ENCODE peak calls at places on chromosomes 4 and X, in four cellular contexts. D is GM23338, Q is dorsolateral prefrontal cortex, O is GM23248. P is an unnamed sample.

GRCh38 chr4:105277702-105278101 is 131.0 kb downstream of the TET2 start:
- DNase-seq in O (no peak), Q (no peak), D (no peak), P (no peak)

GRCh38 chrX:24775891-24776290 is 82.2 kb downstream of the POLA1 start:
- DNase-seq in O (no peak), D (no peak), Q (no peak), P (no peak)

GRCh38 chrX:134626434-134626833 is 31.8 kb downstream of the PLAC1 start:
- DNase-seq in D (no peak), Q (no peak), O (peak; percentile 18), P (no peak)

GRCh38 chrX:25019707-25020390 is 4.1 kb upstream of the ARX start:
- DNase-seq in Q (no peak), D (no peak), O (no peak), P (no peak)

GRCh38 chr4:7282094-7282370 is 89.7 kb downstream of the SORCS2 start:
- DNase-seq in Q (no peak), D (no peak), O (no peak), P (no peak)

GRCh38 chrX:20029728-20030127 is 38.9 kb upstream of the BCLAF3 start:
- DNase-seq in D (no peak), O (no peak), Q (no peak), P (no peak)

GRCh38 chrX:67346667-67347066 is 197.2 kb upstream of the AR start:
- DNase-seq in O (no peak), D (no peak), Q (no peak), P (no peak)

GRCh38 chr4:184383497-184384055 is 90.8 kb downstream of the IRF2 start:
- DNase-seq in Q (no peak), O (peak; percentile 94), D (no peak), P (no peak)

GRCh38 chr4:1192493-1193205 is 20.3 kb upstream of the SPON2 start:
- DNase-seq in Q (peak; percentile 58), D (no peak), O (no peak), P (no peak)

GRCh38 chr4:140048419-140049022 is 105.5 kb downstream of the MAML3 start:
- DNase-seq in D (no peak), Q (no peak), O (no peak), P (no peak)
- H3K4me3 ChIP-seq in D (peak overlapping the region; percentile 42), Q (peak overlapping the region; percentile 51), O (peak overlapping the region; percentile 82), P (no peak overlapping the region)

DNA sequence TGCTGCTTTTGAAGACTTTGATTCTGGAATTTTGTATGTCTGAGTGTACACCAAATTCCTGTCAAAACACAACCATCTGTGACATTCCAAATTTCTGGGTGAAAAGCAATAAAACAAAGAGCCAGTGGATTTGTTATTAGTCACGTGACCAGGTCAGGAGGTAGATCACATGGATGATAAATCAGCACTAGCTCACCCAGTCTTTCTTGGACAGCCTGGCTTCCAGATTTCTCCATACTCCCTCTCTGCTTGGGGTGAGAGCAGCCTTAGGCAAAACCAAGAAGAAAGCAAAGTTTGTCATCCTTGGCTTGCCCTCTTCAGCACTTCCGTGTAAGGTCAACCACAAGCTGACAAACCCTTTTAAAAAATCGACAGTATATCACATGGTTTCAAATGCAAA is 194.2 kb downstream of the CLCN4 start:
- DNase-seq in O (peak; percentile 4), D (no peak), Q (no peak), P (no peak)
- H3K27me3 ChIP-seq in O (no peaks in the 10 kb centered on the region), D (no peaks in the 10 kb centered on the region), Q (peaks cover 20% of the 10 kb centered on the region), P (no peaks in the 10 kb centered on the region)

DNA sequence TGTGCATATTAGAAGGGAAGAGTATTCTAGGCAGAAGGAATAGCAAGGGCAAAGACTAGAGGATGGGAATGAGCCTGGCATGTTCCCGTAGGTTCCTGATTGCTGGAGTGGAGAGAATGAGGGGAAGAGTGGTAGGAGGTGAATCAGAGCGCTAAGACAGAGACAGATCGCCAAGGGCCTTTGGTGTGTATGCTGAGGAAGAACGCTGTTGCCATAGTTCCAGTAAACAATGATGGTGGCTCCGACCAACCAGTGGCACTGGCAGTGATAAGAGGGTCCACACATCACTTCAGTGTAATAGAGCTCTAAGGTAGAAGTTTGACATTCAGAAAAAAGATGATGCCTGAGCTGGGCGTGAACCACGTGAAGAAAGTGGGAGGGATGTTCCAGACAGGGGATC is 966 bp downstream of the TBC1D25 start:
- DNase-seq in D (no peak), O (no peak), Q (no peak), P (no peak)
- H3K4me3 ChIP-seq in D (peak overlapping the region; percentile 61), O (peak overlapping the region; percentile 92), Q (peak overlapping the region; percentile 69), P (no peak overlapping the region)

DNA sequence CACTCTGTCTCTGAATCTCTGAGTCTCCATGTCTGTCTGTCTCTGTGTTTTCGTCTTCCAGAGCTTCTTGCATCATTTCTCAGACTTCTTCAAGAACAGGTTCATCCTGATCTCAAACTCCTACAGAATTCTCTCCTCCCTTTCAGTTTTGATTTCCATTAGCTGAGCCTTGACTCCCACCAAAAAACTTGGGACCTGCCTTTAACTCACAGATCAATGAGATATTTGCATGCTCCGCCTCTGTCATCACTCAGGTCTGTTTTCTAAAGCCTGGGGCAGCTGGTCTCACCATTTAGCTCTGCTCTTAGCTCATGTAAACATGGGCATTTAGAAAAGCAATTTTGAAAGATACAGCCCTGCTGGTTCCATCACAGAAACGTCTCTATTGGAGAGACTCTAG is 8.6 kb downstream of the DAPP1 start:
- DNase-seq in D (no peak), O (no peak), Q (no peak), P (no peak)
- H3K27me3 ChIP-seq in D (no peaks in the 10 kb centered on the region), O (no peaks in the 10 kb centered on the region), Q (no peaks in the 10 kb centered on the region), P (no peaks in the 10 kb centered on the region)

GRCh38 chrX:17633546-17633945 is 103.7 kb upstream of the SCML1 start:
- DNase-seq in Q (no peak), O (no peak), D (no peak), P (no peak)
- H3K4me3 ChIP-seq in Q (no peak overlapping the region), O (peak overlapping the region; percentile 59), D (no peak overlapping the region), P (no peak overlapping the region)

GRCh38 chrX:153692611-153693156 is 5.0 kb downstream of the SLC6A8 start:
- DNase-seq in D (no peak), Q (no peak), O (no peak), P (no peak)
- H3K27me3 ChIP-seq in D (no peaks in the 10 kb centered on the region), Q (peaks cover 9% of the 10 kb centered on the region), O (no peaks in the 10 kb centered on the region), P (no peaks in the 10 kb centered on the region)

DNA sequence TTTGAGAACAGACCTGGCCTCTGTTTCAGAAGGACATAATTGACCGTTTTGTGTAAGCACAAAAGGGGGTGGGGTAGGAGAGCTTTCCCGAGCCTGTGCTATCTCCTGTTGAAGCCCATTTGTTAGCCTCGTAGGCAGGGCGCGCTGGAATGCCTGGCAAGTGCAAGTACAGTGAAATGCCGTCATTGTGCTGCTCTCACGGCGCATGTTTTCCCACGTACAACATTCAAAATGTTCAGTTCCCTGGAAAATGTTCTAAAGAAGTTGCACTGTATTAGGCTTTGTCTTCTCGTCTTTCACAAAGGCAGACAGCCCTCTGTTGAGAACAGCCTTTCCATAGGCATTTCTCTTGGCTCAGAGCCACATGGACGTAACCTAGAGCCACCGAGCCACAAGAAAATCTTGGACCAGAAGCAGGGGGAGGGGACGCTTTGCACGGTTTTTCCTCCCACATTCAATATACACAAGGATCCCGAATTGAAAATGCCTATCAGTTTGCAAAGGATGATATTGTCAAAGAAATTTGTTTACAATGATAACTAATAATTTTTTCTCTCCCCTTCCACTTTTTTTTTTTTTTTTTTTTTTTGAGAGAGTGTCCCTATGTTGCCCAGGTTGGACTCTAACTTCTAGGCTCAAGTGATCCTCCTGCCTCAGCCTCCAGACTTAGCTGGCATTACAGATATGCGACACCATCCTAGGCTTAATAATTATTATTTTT is 54.6 kb upstream of the RAPGEF2 start:
- DNase-seq in O (peak; percentile 85), D (peak; percentile 63), Q (peak; percentile 41), P (no peak)
- H3K4me3 ChIP-seq in O (peak overlapping the region; percentile 72), D (no peak overlapping the region), Q (peak overlapping the region; percentile 35), P (no peak overlapping the region)

P was measured in iPS DF 6.9.